ENCODE peak calls at places on chromosomes 7 and 10, in ten cellular contexts. One of them, this sample, is unnamed. For H3K4me1, the result is how much of the 10 kb centered on the place peaks cover.

GRCh38 chr10:45599021-45599603 is 73.5 kb downstream of the ZFAND4 start:
- DNase-seq in sigmoid colon: no peak
- DNase-seq in kidney: no peak
- DNase-seq in ascending aorta: no peak
- DNase-seq in tibial nerve: no peak
- DNase-seq in MM.1S: no peak
- DNase-seq in upper lobe of right lung: no peak
- DNase-seq in body of pancreas: no peak
- DNase-seq in psoas muscle: no peak
- DNase-seq in PC-3: no peak
- DNase-seq in this sample: no peak

GRCh38 chr10:28089467-28089866 is 90.6 kb upstream of the ODAD2 start:
- DNase-seq in body of pancreas: no peak
- DNase-seq in psoas muscle: no peak
- DNase-seq in sigmoid colon: no peak
- DNase-seq in ascending aorta: no peak
- DNase-seq in upper lobe of right lung: no peak
- DNase-seq in tibial nerve: no peak
- DNase-seq in MM.1S: no peak
- DNase-seq in kidney: no peak
- DNase-seq in PC-3: peak
- DNase-seq in this sample: no peak

GRCh38 chr7:92667816-92668540 is 77.8 kb upstream of the FAM133B start:
- DNase-seq in ascending aorta: no peak
- DNase-seq in kidney: no peak
- DNase-seq in body of pancreas: no peak
- DNase-seq in tibial nerve: no peak
- DNase-seq in psoas muscle: no peak
- DNase-seq in MM.1S: no peak
- DNase-seq in sigmoid colon: no peak
- DNase-seq in PC-3: peak
- DNase-seq in upper lobe of right lung: no peak
- DNase-seq in this sample: no peak

GRCh38 chr7:89332026-89332425 is 536.5 kb upstream of the TEX47 start:
- DNase-seq in MM.1S: no peak
- DNase-seq in kidney: no peak
- DNase-seq in body of pancreas: no peak
- DNase-seq in psoas muscle: no peak
- DNase-seq in tibial nerve: no peak
- DNase-seq in ascending aorta: no peak
- DNase-seq in PC-3: peak
- DNase-seq in sigmoid colon: no peak
- DNase-seq in upper lobe of right lung: no peak
- DNase-seq in this sample: no peak

GRCh38 chr7:135481600-135481979 is 28.3 kb downstream of the CNOT4 start:
- DNase-seq in kidney: no peak
- DNase-seq in upper lobe of right lung: no peak
- DNase-seq in psoas muscle: no peak
- DNase-seq in MM.1S: no peak
- DNase-seq in PC-3: no peak
- DNase-seq in sigmoid colon: no peak
- DNase-seq in tibial nerve: no peak
- DNase-seq in body of pancreas: no peak
- DNase-seq in ascending aorta: no peak
- DNase-seq in this sample: no peak

GRCh38 chr7:143214789-143215679 is 6.8 kb upstream of the TAS2R40 start:
- DNase-seq in upper lobe of right lung: no peak
- DNase-seq in MM.1S: peak
- DNase-seq in kidney: no peak
- DNase-seq in PC-3: peak
- DNase-seq in sigmoid colon: peak
- DNase-seq in ascending aorta: no peak
- DNase-seq in tibial nerve: peak
- DNase-seq in psoas muscle: no peak
- DNase-seq in body of pancreas: peak
- DNase-seq in this sample: peak

GRCh38 chr7:47403341-47403866 is 178.5 kb downstream of the TNS3 start:
- DNase-seq in PC-3: no peak
- DNase-seq in body of pancreas: no peak
- DNase-seq in tibial nerve: no peak
- DNase-seq in sigmoid colon: peak
- DNase-seq in MM.1S: no peak
- DNase-seq in upper lobe of right lung: no peak
- DNase-seq in kidney: no peak
- DNase-seq in ascending aorta: no peak
- DNase-seq in psoas muscle: no peak
- DNase-seq in this sample: peak

GRCh38 chr10:124145109-124145860 is 51.9 kb upstream of the CHST15 start:
- DNase-seq in psoas muscle: peak
- DNase-seq in body of pancreas: peak
- DNase-seq in tibial nerve: peak
- DNase-seq in ascending aorta: no peak
- DNase-seq in kidney: peak
- DNase-seq in upper lobe of right lung: peak
- DNase-seq in sigmoid colon: peak
- DNase-seq in PC-3: no peak
- DNase-seq in MM.1S: no peak
- DNase-seq in this sample: no peak

GRCh38 chr10:68080853-68081431 is 5.9 kb upstream of the HERC4 start:
- DNase-seq in PC-3: peak
- DNase-seq in sigmoid colon: no peak
- DNase-seq in upper lobe of right lung: no peak
- DNase-seq in body of pancreas: no peak
- DNase-seq in tibial nerve: no peak
- DNase-seq in kidney: no peak
- DNase-seq in psoas muscle: no peak
- DNase-seq in ascending aorta: no peak
- DNase-seq in MM.1S: no peak
- DNase-seq in this sample: no peak

GRCh38 chr10:68082815-68083395 is 7.8 kb upstream of the HERC4 start:
- DNase-seq in MM.1S: no peak
- DNase-seq in psoas muscle: no peak
- DNase-seq in body of pancreas: no peak
- DNase-seq in PC-3: peak
- DNase-seq in upper lobe of right lung: no peak
- DNase-seq in ascending aorta: no peak
- DNase-seq in sigmoid colon: no peak
- DNase-seq in kidney: no peak
- DNase-seq in tibial nerve: no peak
- DNase-seq in this sample: no peak

GRCh38 chr10:68077026-68077425 is 1.9 kb upstream of the HERC4 start:
- DNase-seq in kidney: no peak
- DNase-seq in PC-3: no peak
- DNase-seq in body of pancreas: no peak
- DNase-seq in MM.1S: no peak
- DNase-seq in tibial nerve: no peak
- DNase-seq in psoas muscle: no peak
- DNase-seq in ascending aorta: no peak
- DNase-seq in upper lobe of right lung: no peak
- DNase-seq in sigmoid colon: no peak
- DNase-seq in this sample: no peak

GRCh38 chr10:68081916-68082315 is 6.8 kb upstream of the HERC4 start:
- DNase-seq in sigmoid colon: no peak
- DNase-seq in upper lobe of right lung: no peak
- DNase-seq in MM.1S: no peak
- DNase-seq in ascending aorta: no peak
- DNase-seq in PC-3: no peak
- DNase-seq in kidney: no peak
- DNase-seq in tibial nerve: no peak
- DNase-seq in body of pancreas: no peak
- DNase-seq in psoas muscle: no peak
- DNase-seq in this sample: no peak

GRCh38 chr10:68079434-68079833 is 4.4 kb upstream of the HERC4 start:
- DNase-seq in kidney: no peak
- DNase-seq in PC-3: no peak
- DNase-seq in ascending aorta: no peak
- DNase-seq in psoas muscle: no peak
- DNase-seq in MM.1S: no peak
- DNase-seq in upper lobe of right lung: no peak
- DNase-seq in tibial nerve: no peak
- DNase-seq in body of pancreas: no peak
- DNase-seq in sigmoid colon: no peak
- DNase-seq in this sample: no peak
- H3K4me1 ChIP-seq in kidney: under half
- H3K4me1 ChIP-seq in PC-3: under half
- H3K4me1 ChIP-seq in ascending aorta: under half
- H3K4me1 ChIP-seq in psoas muscle: under half
- H3K4me1 ChIP-seq in MM.1S: under half
- H3K4me1 ChIP-seq in upper lobe of right lung: under half
- H3K4me1 ChIP-seq in tibial nerve: under half
- H3K4me1 ChIP-seq in body of pancreas: under half
- H3K4me1 ChIP-seq in sigmoid colon: under half
- H3K4me1 ChIP-seq in this sample: under half

DNA sequence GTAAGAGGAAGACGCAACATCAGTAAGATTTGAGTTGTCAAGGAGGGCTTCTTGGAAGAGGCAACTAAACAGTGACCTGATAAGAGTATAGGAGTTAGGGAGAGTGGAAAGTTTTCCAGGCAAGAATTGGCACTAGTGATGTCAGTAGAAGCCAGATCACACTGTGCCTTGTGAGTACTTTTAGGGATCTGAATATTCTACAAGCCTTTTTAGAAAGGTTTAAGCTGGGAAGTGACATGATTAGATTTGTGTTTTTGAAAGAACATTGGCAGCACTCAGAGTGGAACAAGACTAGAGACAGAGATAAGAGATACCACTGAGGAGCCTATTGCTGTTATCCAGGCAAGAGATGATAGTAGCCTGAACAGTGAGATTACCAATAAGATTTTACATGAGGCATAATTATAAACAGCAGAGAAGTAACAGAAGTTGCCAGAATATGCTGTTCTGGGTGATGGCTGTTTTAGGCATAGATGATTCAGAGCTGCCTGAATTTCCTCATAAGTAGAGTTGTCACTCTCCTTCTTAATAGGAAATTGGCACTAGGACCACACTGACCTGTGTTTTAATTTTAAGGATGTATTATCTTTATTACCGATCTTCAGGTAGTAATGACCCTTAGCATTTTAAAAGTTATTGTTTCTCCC is 45.6 kb downstream of the NHLRC2 start:
- DNase-seq in sigmoid colon: no peak
- DNase-seq in MM.1S: no peak
- DNase-seq in PC-3: no peak
- DNase-seq in ascending aorta: no peak
- DNase-seq in psoas muscle: no peak
- DNase-seq in tibial nerve: no peak
- DNase-seq in body of pancreas: no peak
- DNase-seq in kidney: no peak
- DNase-seq in upper lobe of right lung: no peak
- DNase-seq in this sample: no peak
- TF ChIP-seq CTCF in sigmoid colon: no peak
- TF ChIP-seq CTCF in MM.1S: no peak
- TF ChIP-seq CTCF in PC-3: no peak
- TF ChIP-seq CTCF in ascending aorta: no peak
- TF ChIP-seq CTCF in psoas muscle: no peak
- TF ChIP-seq CTCF in tibial nerve: no peak
- TF ChIP-seq CTCF in body of pancreas: no peak
- TF ChIP-seq CTCF in kidney: no peak
- TF ChIP-seq CTCF in upper lobe of right lung: no peak
- TF ChIP-seq CTCF in this sample: no peak

DNA sequence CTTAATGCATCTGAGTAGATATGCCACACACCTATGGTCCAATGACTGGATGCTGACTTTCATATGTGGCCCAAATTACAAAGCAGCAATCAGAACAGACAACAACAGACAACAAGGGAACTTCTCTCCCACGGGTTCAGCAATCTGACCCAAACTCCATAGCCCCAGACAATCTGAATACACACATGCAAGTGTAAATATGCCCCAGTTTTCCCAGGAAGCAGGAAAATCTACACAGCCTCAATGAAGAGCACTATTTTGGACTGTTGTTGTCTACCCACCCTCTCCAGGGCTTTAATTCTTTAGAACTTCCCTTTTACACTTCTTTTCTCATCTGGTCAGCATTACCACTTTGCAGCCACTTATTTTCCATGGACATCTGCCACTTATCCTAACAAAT is 2.0 kb upstream of the CCNY start:
- DNase-seq in psoas muscle: no peak
- DNase-seq in tibial nerve: no peak
- DNase-seq in MM.1S: no peak
- DNase-seq in kidney: no peak
- DNase-seq in sigmoid colon: no peak
- DNase-seq in ascending aorta: no peak
- DNase-seq in body of pancreas: no peak
- DNase-seq in upper lobe of right lung: no peak
- DNase-seq in PC-3: peak
- DNase-seq in this sample: no peak
- H3K4me1 ChIP-seq in psoas muscle: half or more
- H3K4me1 ChIP-seq in tibial nerve: half or more
- H3K4me1 ChIP-seq in MM.1S: under half
- H3K4me1 ChIP-seq in kidney: under half
- H3K4me1 ChIP-seq in sigmoid colon: under half
- H3K4me1 ChIP-seq in ascending aorta: under half
- H3K4me1 ChIP-seq in body of pancreas: under half
- H3K4me1 ChIP-seq in upper lobe of right lung: under half
- H3K4me1 ChIP-seq in PC-3: half or more
- H3K4me1 ChIP-seq in this sample: under half

DNA sequence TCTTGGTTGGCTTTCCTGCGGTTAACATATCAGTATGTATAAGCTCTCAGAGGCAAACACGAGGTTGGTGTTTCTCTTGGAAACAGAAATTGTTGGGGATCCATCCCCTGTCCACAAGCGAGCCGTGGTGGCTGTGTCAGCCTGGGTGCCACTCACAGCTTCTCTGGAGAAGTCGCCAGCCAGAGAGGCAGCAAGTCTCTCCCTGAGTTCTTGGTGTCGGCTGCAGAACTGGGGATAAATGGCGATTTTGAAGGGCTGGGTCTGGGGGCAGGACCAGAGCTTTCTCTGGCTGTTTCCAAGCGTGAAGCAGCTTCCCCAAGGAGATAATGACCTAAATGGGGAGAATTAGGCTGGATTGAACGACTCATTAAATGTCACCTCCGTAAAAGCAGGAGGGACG is 335.3 kb downstream of the GLRX3 start:
- DNase-seq in tibial nerve: no peak
- DNase-seq in psoas muscle: no peak
- DNase-seq in kidney: peak
- DNase-seq in ascending aorta: no peak
- DNase-seq in upper lobe of right lung: peak
- DNase-seq in body of pancreas: no peak
- DNase-seq in PC-3: no peak
- DNase-seq in sigmoid colon: peak
- DNase-seq in MM.1S: no peak
- DNase-seq in this sample: peak
- TF ChIP-seq CTCF in tibial nerve: no peak
- TF ChIP-seq CTCF in psoas muscle: no peak
- TF ChIP-seq CTCF in kidney: no peak
- TF ChIP-seq CTCF in ascending aorta: no peak
- TF ChIP-seq CTCF in upper lobe of right lung: no peak
- TF ChIP-seq CTCF in body of pancreas: no peak
- TF ChIP-seq CTCF in PC-3: no peak
- TF ChIP-seq CTCF in sigmoid colon: no peak
- TF ChIP-seq CTCF in MM.1S: no peak
- TF ChIP-seq CTCF in this sample: no peak

GRCh38 chr10:88879754-88880286 is at the start of gene STAMBPL1:
- DNase-seq in tibial nerve: no peak
- DNase-seq in ascending aorta: no peak
- DNase-seq in MM.1S: peak
- DNase-seq in sigmoid colon: peak
- DNase-seq in psoas muscle: peak
- DNase-seq in upper lobe of right lung: no peak
- DNase-seq in PC-3: peak
- DNase-seq in body of pancreas: peak
- DNase-seq in kidney: no peak
- DNase-seq in this sample: no peak
- H3K4me1 ChIP-seq in tibial nerve: under half
- H3K4me1 ChIP-seq in ascending aorta: under half
- H3K4me1 ChIP-seq in MM.1S: under half
- H3K4me1 ChIP-seq in sigmoid colon: under half
- H3K4me1 ChIP-seq in psoas muscle: under half
- H3K4me1 ChIP-seq in upper lobe of right lung: under half
- H3K4me1 ChIP-seq in PC-3: under half
- H3K4me1 ChIP-seq in body of pancreas: under half
- H3K4me1 ChIP-seq in kidney: under half
- H3K4me1 ChIP-seq in this sample: under half

GRCh38 chr7:32164341-32164996 is 94.3 kb upstream of the PDE1C start:
- DNase-seq in kidney: no peak
- DNase-seq in tibial nerve: no peak
- DNase-seq in body of pancreas: peak
- DNase-seq in sigmoid colon: no peak
- DNase-seq in MM.1S: peak
- DNase-seq in psoas muscle: no peak
- DNase-seq in ascending aorta: no peak
- DNase-seq in PC-3: peak
- DNase-seq in upper lobe of right lung: no peak
- DNase-seq in this sample: peak
- TF ChIP-seq CTCF in kidney: no peak
- TF ChIP-seq CTCF in tibial nerve: no peak
- TF ChIP-seq CTCF in body of pancreas: peak
- TF ChIP-seq CTCF in sigmoid colon: peak
- TF ChIP-seq CTCF in MM.1S: peak
- TF ChIP-seq CTCF in psoas muscle: peak
- TF ChIP-seq CTCF in ascending aorta: peak
- TF ChIP-seq CTCF in PC-3: peak
- TF ChIP-seq CTCF in upper lobe of right lung: peak
- TF ChIP-seq CTCF in this sample: peak

This sample was measured in endodermal cell.